ENCODE peak calls at places on chromosomes 4 and X, in five cellular contexts. M is CD4-positive, alpha-beta memory T cell; I is CD8-positive, alpha-beta T cell; A is IMR-90; F is naive thymus-derived CD4-positive, alpha-beta T cell. V is an unnamed sample. For H3K4me1, the result is how much of the 10 kb centered on the place peaks cover.

GRCh38 chr4:182190306-182190705 is 52.9 kb upstream of the TENM3 start:
- DNase-seq in M (no peak), F (no peak), A (no peak), I (no peak), V (no peak)

GRCh38 chr4:822361-823092 is 3.4 kb downstream of the CPLX1 start:
- DNase-seq in I (no peak), F (no peak), M (no peak), A (no peak), V (no peak)

GRCh38 chr4:177070533-177070932 is 239.1 kb upstream of the NEIL3 start:
- DNase-seq in A (peak), F (no peak), I (no peak), M (no peak), V (no peak)

GRCh38 chrX:120549483-120550452 is 11.0 kb downstream of the CUL4B start:
- DNase-seq in I (no peak), M (no peak), A (peak), F (no peak), V (peak)

GRCh38 chrX:63930140-63930539 is 145.1 kb upstream of the ARHGEF9 start:
- DNase-seq in F (no peak), A (no peak), M (no peak), I (no peak), V (no peak)

GRCh38 chr4:158008551-158009218 is 164.1 kb downstream of the GASK1B start:
- DNase-seq in I (no peak), F (no peak), A (peak), M (no peak), V (peak)

GRCh38 chrX:46636223-46636622 is 62.7 kb downstream of the CHST7 start:
- DNase-seq in F (no peak), A (no peak), M (no peak), I (no peak), V (no peak)

GRCh38 chr4:38924266-38924827 is 56.7 kb downstream of the FAM114A1 start:
- DNase-seq in A (no peak), M (no peak), I (no peak), F (no peak), V (no peak)

GRCh38 chr4:110020139-110020538 is 107.5 kb downstream of the EGF start:
- DNase-seq in I (no peak), M (no peak), F (no peak), A (peak), V (no peak)

GRCh38 chr4:185143596-185143969 is 517 bp downstream of the SLC25A4 start:
- DNase-seq in M (peak), F (peak), I (no peak), A (peak), V (no peak)

GRCh38 chrX:132860200-132860599 is 98.2 kb downstream of the HS6ST2 start:
- DNase-seq in F (no peak), I (no peak), M (no peak), A (no peak), V (no peak)

GRCh38 chrX:132855760-132856341 is 102.6 kb downstream of the HS6ST2 start:
- DNase-seq in A (no peak), F (no peak), M (no peak), I (no peak), V (no peak)

GRCh38 chrX:132853040-132853439 is 105.4 kb downstream of the HS6ST2 start:
- DNase-seq in M (no peak), A (no peak), I (no peak), F (no peak), V (no peak)

GRCh38 chrX:132861076-132861475 is 97.4 kb downstream of the HS6ST2 start:
- DNase-seq in A (no peak), M (no peak), F (no peak), I (no peak), V (no peak)

DNA sequence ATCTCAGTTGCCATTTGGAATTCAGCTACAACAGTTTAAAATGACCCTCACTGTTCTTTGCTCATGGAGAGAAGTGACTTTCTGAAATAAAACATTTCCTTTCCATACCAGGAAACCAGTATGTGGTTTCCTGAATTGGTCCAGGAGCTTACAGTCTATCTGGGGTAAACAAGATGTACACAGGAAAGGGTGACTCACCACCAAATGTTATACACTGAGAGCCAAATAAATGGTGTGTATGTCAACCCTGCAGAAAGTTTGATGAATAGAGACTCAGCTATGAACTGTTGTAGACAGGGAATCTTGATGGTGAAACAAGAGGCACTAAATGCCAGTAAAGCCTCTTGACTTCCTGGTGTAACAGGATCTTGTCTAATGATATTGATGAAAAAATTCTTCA is 100.4 kb downstream of the HS6ST2 start:
- DNase-seq in M (no peak), A (no peak), F (no peak), I (no peak), V (no peak)
- H3K4me1 ChIP-seq in M (under half), A (under half), F (under half), I (under half), V (under half)

DNA sequence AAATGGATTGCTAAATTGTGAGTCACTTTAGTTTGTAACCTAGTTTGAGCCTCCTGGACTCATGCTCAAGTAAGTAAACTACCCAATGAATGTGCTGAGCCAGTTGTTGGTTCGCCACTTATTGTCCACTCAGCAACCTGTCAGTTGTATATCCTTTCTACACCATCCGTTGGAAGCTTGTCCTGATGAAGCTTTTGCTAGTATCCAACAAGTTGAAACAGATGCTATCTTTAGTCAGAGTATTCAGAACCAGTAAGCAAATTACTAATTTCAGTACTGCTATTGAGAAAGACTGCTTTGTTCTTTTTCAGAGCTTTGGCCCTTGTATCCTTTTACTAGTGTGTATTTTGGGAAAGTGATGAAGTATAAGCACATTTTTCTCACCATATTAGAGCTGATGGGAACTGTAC is 4.3 kb upstream of the NAA15 start:
- DNase-seq in F (no peak), I (no peak), A (peak), M (no peak), V (no peak)
- H3K4me3 ChIP-seq in F (no peak), I (no peak), A (no peak), M (no peak), V (no peak)

GRCh38 chr4:61517144-61517543 is 317.0 kb downstream of the ADGRL3 start:
- DNase-seq in M (no peak), F (no peak), I (no peak), A (no peak), V (no peak)
- H3K27ac ChIP-seq in M (no peak), F (no peak), I (no peak), A (no peak), V (no peak)

GRCh38 chr4:128519163-128519810 is 231.7 kb upstream of the PGRMC2 start:
- DNase-seq in M (no peak), A (peak), F (no peak), I (no peak), V (no peak)
- H3K4me1 ChIP-seq in M (under half), A (under half), F (under half), I (under half), V (half or more)

GRCh38 chrX:110226931-110227330 is 91.0 kb downstream of the AMMECR1 start:
- DNase-seq in A (peak), I (no peak), M (no peak), F (no peak), V (no peak)
- H3K4me3 ChIP-seq in A (no peak), I (no peak), M (no peak), F (no peak), V (no peak)

DNA sequence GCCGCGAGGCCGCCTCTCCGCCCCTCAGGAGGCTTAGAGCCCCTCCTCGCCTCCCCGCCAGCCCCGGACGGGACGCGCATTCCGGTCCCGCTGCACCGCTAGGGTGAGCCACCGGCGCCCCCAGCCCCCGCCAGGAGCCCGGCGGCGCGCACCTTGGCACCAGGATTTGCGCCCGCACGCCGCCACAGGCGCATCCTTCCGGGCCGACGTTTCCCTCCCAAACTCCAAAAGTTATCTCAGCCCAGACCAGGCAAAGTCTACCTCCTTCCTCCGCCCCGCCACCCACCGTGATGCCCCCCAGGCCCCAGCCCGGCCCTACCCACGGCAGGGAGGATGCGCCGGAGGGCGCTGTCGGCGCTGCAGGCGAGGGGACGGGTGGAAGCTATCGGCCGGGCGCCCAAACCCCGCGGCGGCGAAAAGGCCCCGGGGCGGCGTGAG is 538 bp downstream of the SCML2 start:
- DNase-seq in M (no peak), I (no peak), F (peak), A (no peak), V (no peak)
- H3K27ac ChIP-seq in M (no peak), I (no peak), F (no peak), A (no peak), V (no peak)

GRCh38 chr4:8189551-8190466 is 9.3 kb upstream of the SH3TC1 start:
- DNase-seq in M (no peak), F (no peak), I (no peak), A (no peak), V (no peak)
- H3K4me1 ChIP-seq in M (under half), F (under half), I (under half), A (under half), V (under half)

DNA sequence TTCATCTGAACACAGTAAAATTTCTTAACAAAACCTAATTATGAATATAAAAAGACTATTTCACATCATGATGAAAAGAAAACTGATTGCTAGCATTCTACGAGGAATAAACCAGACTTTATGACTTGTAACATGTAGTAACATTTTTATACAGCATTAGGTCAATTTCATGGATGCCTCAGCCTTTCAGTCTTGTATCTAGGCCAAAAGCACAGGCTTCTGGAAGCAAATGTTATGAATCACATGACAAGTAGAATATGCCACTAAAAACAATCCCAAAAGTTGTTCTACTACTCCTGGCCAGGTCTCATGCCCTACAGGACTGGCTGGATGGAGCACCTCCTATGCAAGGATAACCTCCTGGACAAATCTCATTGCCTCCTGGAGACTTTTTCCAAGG is 101.2 kb downstream of the ARHGAP6 start:
- DNase-seq in I (no peak), M (no peak), A (no peak), F (no peak), V (no peak)
- H3K4me3 ChIP-seq in I (no peak), M (no peak), A (no peak), F (no peak), V (no peak)